ENCODE peak calls at places on chromosomes 5 and 9, in four cellular contexts. O is BJ, N is heart left ventricle, Z is HCT116. S is an unnamed sample.

GRCh38 chr9:87640385-87640795 is 85.5 kb upstream of the CTSL start:
- DNase-seq in O (no peak), N (no peak), Z (no peak), S (peak)

GRCh38 chr5:76256116-76256889 is 146.8 kb upstream of the IQGAP2 start:
- DNase-seq in O (no peak), N (peak), Z (peak), S (peak)

GRCh38 chr5:65907138-65907537 is 19.2 kb upstream of the ERBIN start:
- DNase-seq in O (no peak), N (no peak), Z (no peak), S (no peak)

GRCh38 chr9:93898026-93898425 is 57.1 kb downstream of the BARX1 start:
- DNase-seq in O (no peak), N (no peak), Z (no peak), S (no peak)

GRCh38 chr9:116800885-116801284 is 113.8 kb downstream of the TRIM32 start:
- DNase-seq in O (no peak), N (no peak), Z (no peak), S (no peak)

GRCh38 chr5:134524219-134524825 is 1.1 kb upstream of the JADE2 start:
- DNase-seq in O (no peak), N (peak), Z (no peak), S (no peak)

GRCh38 chr9:2307480-2307879 is 292.3 kb downstream of the SMARCA2 start:
- DNase-seq in O (peak), N (no peak), Z (no peak), S (peak)

GRCh38 chr9:93679536-93680444 is 103.4 kb downstream of the PHF2 start:
- DNase-seq in O (no peak), N (peak), Z (no peak), S (no peak)

GRCh38 chr5:6202615-6203365 is 175.6 kb downstream of the MED10 start:
- DNase-seq in O (no peak), N (no peak), Z (no peak), S (no peak)

GRCh38 chr5:35316611-35317307 is 86.5 kb upstream of the PRLR start:
- DNase-seq in O (peak), N (no peak), Z (no peak), S (peak)

GRCh38 chr5:153623117-153623516 is 132.6 kb downstream of the GRIA1 start:
- DNase-seq in O (no peak), N (no peak), Z (no peak), S (no peak)

GRCh38 chr5:61431923-61432620 is 100.0 kb downstream of the ZSWIM6 start:
- DNase-seq in O (no peak), N (no peak), Z (no peak), S (no peak)

GRCh38 chr5:174083041-174083827 is 37.7 kb downstream of the NSG2 start:
- DNase-seq in O (no peak), N (peak), Z (no peak), S (no peak)

GRCh38 chr5:174082286-174082685 is 36.8 kb downstream of the NSG2 start:
- DNase-seq in O (no peak), N (no peak), Z (no peak), S (no peak)

GRCh38 chr5:174087783-174088182 is 42.3 kb downstream of the NSG2 start:
- DNase-seq in O (no peak), N (no peak), Z (no peak), S (no peak)

GRCh38 chr5:174086751-174087150 is 41.2 kb downstream of the NSG2 start:
- DNase-seq in O (peak), N (no peak), Z (no peak), S (no peak)

DNA sequence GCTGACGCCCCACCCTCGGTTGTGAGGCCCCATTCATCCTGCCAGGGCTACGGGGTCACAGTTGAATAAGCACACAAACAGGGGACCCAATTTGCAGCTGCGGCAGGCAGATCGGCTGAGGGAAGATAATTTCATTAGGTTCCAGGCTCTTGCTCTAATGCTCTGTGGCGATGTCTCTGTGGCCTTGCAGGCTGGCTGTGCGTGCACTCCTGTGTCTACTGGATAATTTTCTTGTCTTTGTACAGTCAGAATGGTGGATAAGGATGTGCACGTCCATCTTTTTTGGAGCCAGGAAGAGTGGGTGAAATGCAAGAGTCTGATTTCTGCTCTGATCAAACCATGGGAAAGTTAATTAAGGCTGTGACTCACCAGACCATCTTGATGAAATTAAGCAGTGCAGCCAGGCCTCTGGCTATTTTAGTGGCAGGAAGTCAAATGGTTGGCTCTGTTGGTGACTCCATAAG is 39.2 kb downstream of the NSG2 start:
- DNase-seq in O (peak), N (no peak), Z (no peak), S (no peak)
- TF ChIP-seq CTCF in O (no peak), N (no peak), Z (no peak), S (no peak)

GRCh38 chr5:103256178-103256577 is 2.4 kb upstream of the MACIR start:
- DNase-seq in O (no peak), N (no peak), Z (no peak), S (no peak)
- TF ChIP-seq CTCF in O (peak), N (no peak), Z (peak), S (no peak)

GRCh38 chr9:3751125-3751758 is 225.4 kb upstream of the RFX3 start:
- DNase-seq in O (peak), N (no peak), Z (no peak), S (peak)
- TF ChIP-seq CTCF in O (no peak), N (no peak), Z (no peak), S (no peak)

DNA sequence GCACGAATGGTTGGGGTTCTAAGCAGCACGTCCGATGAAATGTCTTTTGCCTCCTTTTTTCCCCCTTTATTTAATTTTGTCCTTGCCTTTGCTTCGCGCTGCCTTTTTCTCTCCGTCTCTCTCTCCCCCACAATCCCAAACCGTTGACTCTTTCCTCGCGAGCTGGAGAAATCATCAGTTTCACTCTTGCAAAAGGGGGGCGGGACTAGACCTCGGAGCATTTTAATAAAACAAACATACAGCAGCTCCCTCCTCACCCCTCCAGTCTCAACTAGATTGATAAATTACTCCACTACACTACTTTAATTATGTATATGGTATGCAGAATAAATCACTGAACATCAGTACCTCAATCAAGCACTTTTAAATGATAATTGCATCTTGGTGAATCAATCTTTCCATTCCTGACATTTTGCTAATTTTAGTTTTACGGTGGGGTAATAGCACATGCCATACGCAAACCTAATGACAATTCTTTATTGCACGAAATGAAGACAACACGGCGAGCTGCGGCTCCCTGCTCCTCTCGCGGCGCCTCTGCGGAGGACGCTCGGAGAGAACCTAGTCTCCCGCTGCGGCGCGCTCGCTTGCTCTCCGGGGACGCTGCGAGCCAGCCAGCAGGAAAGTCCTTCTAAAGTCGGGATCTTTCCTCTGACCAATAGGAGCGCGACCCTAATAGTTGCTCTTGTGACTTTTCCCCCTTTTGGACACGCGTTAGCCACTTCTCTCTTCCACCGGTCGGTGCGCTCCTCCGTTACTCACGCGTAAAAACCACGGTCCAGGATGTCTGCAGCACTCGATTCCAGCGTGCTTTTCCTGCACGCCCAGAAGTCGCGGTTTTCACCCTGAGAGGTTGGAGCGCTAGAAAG is 816 bp upstream of the MEF2C start:
- DNase-seq in O (no peak), N (peak), Z (peak), S (peak)
- TF ChIP-seq CTCF in O (no peak), N (no peak), Z (no peak), S (no peak)

DNA sequence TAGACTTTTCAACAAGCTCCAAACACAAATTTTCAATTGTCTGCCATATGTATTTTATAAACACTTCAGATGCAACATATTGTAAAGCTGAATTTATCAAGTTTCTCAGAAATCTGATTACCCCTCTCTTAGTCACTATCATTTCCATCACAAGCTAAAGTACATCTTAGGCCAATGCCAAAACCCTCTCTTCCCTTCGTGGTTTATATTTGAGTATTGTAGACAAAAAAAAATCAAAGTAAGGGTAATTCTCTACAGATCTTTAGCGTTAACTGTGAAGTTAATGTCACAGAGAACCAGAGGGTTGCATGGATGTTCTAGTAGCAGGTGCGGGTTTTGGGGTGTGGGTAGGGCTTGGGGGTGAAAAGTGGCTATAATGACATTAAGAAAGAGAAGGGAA is 387.7 kb upstream of the PTGER4 start:
- DNase-seq in O (no peak), N (no peak), Z (no peak), S (no peak)
- TF ChIP-seq CTCF in O (no peak), N (no peak), Z (no peak), S (no peak)

GRCh38 chr9:136927343-136928261 is 16.9 kb downstream of the FBXW5 start:
- DNase-seq in O (no peak), N (no peak), Z (no peak), S (no peak)

GRCh38 chr9:136926154-136926704 is 18.3 kb downstream of the FBXW5 start:
- DNase-seq in O (no peak), N (no peak), Z (no peak), S (no peak)

GRCh38 chr9:136926749-136927148 is 17.8 kb downstream of the FBXW5 start:
- DNase-seq in O (no peak), N (no peak), Z (no peak), S (no peak)

GRCh38 chr9:136923881-136924280 is 20.7 kb downstream of the FBXW5 start:
- DNase-seq in O (no peak), N (no peak), Z (no peak), S (no peak)

DNA sequence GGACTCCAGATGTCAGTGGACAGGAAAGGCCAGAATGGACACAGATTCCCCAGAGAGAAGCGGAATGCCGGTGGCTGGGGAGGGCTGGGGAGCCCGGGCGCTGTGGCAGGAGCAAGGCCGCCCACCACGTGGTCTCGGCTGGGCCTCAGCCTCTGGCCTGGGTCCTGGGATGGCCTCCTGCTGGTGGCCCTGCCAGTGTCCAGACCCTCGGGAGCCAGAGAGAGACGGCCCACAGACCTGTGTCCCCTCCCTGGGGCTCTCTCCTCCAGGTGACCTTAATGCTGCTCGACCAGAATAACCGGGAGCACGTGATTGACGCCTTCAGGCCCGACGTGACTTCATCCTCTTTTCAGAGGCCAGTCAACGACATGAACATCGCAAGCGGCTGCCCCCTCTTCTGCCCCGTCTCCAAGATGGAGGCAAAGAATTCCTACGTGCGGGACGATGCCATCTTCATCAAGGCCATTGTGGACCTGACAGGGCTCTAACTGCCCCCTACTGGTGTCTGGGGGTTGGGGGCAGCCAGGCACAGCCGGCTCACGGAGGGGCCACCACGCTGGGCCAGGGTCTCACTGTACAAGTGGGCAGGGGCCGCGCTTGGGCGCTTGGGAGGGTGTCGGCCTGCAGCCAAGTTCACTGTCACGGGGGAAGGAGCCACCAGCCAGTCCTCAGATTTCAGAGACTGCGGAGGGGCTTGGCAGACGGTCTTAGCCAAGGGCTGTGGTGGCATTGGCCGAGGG is 19.0 kb downstream of the FBXW5 start:
- DNase-seq in O (no peak), N (peak), Z (no peak), S (no peak)
- TF ChIP-seq CTCF in O (no peak), N (no peak), Z (peak), S (no peak)

GRCh38 chr5:57085306-57086081 is 88.4 kb upstream of the GPBP1 start:
- DNase-seq in O (no peak), N (no peak), Z (no peak), S (no peak)

GRCh38 chr5:57082441-57083067 is 91.3 kb upstream of the GPBP1 start:
- DNase-seq in O (no peak), N (no peak), Z (peak), S (no peak)
- TF ChIP-seq CTCF in O (peak), N (no peak), Z (peak), S (peak)

GRCh38 chr9:76215066-76215465 is 179.2 kb downstream of the RFK start:
- DNase-seq in O (peak), N (no peak), Z (no peak), S (peak)
- TF ChIP-seq CTCF in O (no peak), N (no peak), Z (no peak), S (no peak)